ENCODE peak calls at places on chromosomes 7 and 10, in five cellular contexts. Z is suprapubic skin; S is fibroblast of the aortic adventitia; M is stimulated activated CD8-positive, alpha-beta memory T cell treated with anti-CD3 and anti-CD28 coated beads, Interleukin-4, amount 100 ng/mL, for 4 hours; X is HL-60. G is an unnamed sample.

GRCh38 chr7:102897856-102898531 is 14.8 kb upstream of the LRRC17 start:
- DNase-seq in Z (no peak), S (no peak), X (peak), M (no peak), G (no peak)

GRCh38 chr7:30699706-30700495 is 17.6 kb upstream of the CRHR2 start:
- DNase-seq in X (no peak), Z (no peak), M (no peak), S (no peak), G (no peak)

GRCh38 chr10:34641147-34641912 is 173.8 kb downstream of the PARD3 start:
- DNase-seq in X (no peak), S (no peak), Z (no peak), M (no peak), G (no peak)

GRCh38 chr7:2665359-2665791 is 22.6 kb upstream of the AMZ1 start:
- DNase-seq in S (no peak), Z (no peak), M (no peak), X (no peak), G (no peak)

GRCh38 chr10:99984635-99985034 is 25.1 kb downstream of the DNMBP start:
- DNase-seq in Z (no peak), X (no peak), M (no peak), S (no peak), G (no peak)

GRCh38 chr7:19538036-19538435 is 170.8 kb downstream of the POLR1F start:
- DNase-seq in Z (no peak), M (no peak), S (peak), X (no peak), G (peak)

GRCh38 chr10:43683451-43684197 is 34.9 kb upstream of the ZNF32 start:
- DNase-seq in X (no peak), Z (no peak), M (no peak), S (peak), G (peak)

GRCh38 chr7:2202361-2202761 is 30.4 kb downstream of the MAD1L1 start:
- DNase-seq in M (no peak), S (no peak), Z (no peak), X (no peak), G (no peak)

GRCh38 chr7:102426268-102427031 is 6.9 kb upstream of the ORAI2 start:
- DNase-seq in X (peak), S (no peak), M (peak), Z (no peak), G (no peak)

GRCh38 chr7:13240349-13240748 is 552.9 kb downstream of the ARL4A start:
- DNase-seq in Z (no peak), S (peak), M (no peak), X (no peak), G (peak)

GRCh38 chr10:43138757-43139241 is 554 bp downstream of the CSGALNACT2 start:
- DNase-seq in S (peak), M (peak), Z (no peak), X (no peak), G (peak)

GRCh38 chr7:125828153-125828690 is 898.6 kb upstream of the POT1 start:
- DNase-seq in S (peak), M (no peak), X (no peak), Z (no peak), G (no peak)

GRCh38 chr7:80481196-80481884 is 30.5 kb downstream of the GNAT3 start:
- DNase-seq in S (peak), M (no peak), Z (no peak), X (no peak), G (no peak)

GRCh38 chr10:89861584-89862287 is 160.3 kb downstream of the KIF20B start:
- DNase-seq in X (peak), M (no peak), Z (no peak), S (peak), G (peak)

GRCh38 chr7:44150966-44151678 is 10.0 kb upstream of the MYL7 start:
- DNase-seq in M (no peak), S (no peak), X (no peak), Z (no peak), G (no peak)

GRCh38 chr7:1844956-1845390 is 174.9 kb downstream of the ELFN1 start:
- DNase-seq in X (no peak), M (no peak), S (no peak), Z (peak), G (no peak)

GRCh38 chr7:4042402-4042801 is 639.7 kb upstream of the FOXK1 start:
- DNase-seq in Z (no peak), X (no peak), M (no peak), S (no peak), G (no peak)

GRCh38 chr10:11509036-11509435 is 102.4 kb downstream of the USP6NL start:
- DNase-seq in M (no peak), X (no peak), Z (no peak), S (no peak), G (no peak)

GRCh38 chr7:35254496-35255416 is 856 bp upstream of the TBX20 start:
- DNase-seq in M (no peak), X (no peak), S (no peak), Z (no peak), G (no peak)

GRCh38 chr10:93006435-93007039 is 54.1 kb upstream of the CYP26C1 start:
- DNase-seq in S (peak), M (no peak), Z (no peak), X (no peak), G (peak)

GRCh38 chr7:80729586-80730320 is 91.3 kb downstream of the CD36 start:
- DNase-seq in S (peak), X (no peak), M (no peak), Z (no peak), G (peak)

GRCh38 chr10:72886596-72887522 is 6.7 kb upstream of the OIT3 start:
- DNase-seq in S (no peak), M (no peak), X (peak), Z (no peak), G (no peak)

G was measured in fibroblast of villous mesenchyme.